ENCODE peak calls at places on chromosomes 11 and 22, in seven cellular contexts. D, U, K, P, Z, N and J are unnamed samples.
A peak's percentile ranks its signal among the peaks of the same experiment; 100 is the strongest.

GRCh38 chr11:17765381-17766359 is 31.1 kb downstream of the KCNC1 start:
- DNase-seq in P (no peak), N (no peak), K (no peak), D (no peak), Z (no peak), U (no peak), J (no peak)

GRCh38 chr11:37704791-37705190 is 1106.8 kb upstream of the RAG2 start:
- DNase-seq in U (no peak), Z (no peak), N (no peak), P (no peak), D (no peak), K (peak; percentile 1), J (no peak)

GRCh38 chr11:96096360-96096759 is 172.5 kb upstream of the MTMR2 start:
- DNase-seq in K (no peak), P (no peak), D (no peak), U (no peak), Z (no peak), N (no peak), J (no peak)

GRCh38 chr11:109249597-109249996 is 172.4 kb upstream of the C11orf87 start:
- DNase-seq in K (no peak), N (no peak), Z (no peak), D (no peak), P (no peak), U (no peak), J (no peak)

GRCh38 chr11:7571640-7572000 is 57.8 kb downstream of the PPFIBP2 start:
- DNase-seq in P (peak; percentile 48), D (peak; percentile 37), U (peak; percentile 76), K (peak; percentile 78), N (peak; percentile 21), Z (no peak), J (no peak)

GRCh38 chr11:86954288-86955110 is 696 bp downstream of the FZD4 start:
- DNase-seq in N (no peak), U (no peak), Z (no peak), P (no peak), D (no peak), K (no peak), J (no peak)

GRCh38 chr11:111283945-111284481 is 14.3 kb upstream of the POU2AF3 start:
- DNase-seq in N (no peak), U (no peak), Z (no peak), K (no peak), P (no peak), D (no peak), J (no peak)

GRCh38 chr22:40028098-40028425 is 33.3 kb downstream of the FAM83F start:
- DNase-seq in D (no peak), Z (no peak), N (no peak), P (no peak), K (no peak), U (no peak), J (no peak)

GRCh38 chr11:76835928-76836612 is 24.6 kb upstream of the ACER3 start:
- DNase-seq in D (no peak), K (peak; percentile 80), Z (no peak), N (no peak), U (no peak), P (no peak), J (no peak)

GRCh38 chr22:38766076-38766777 is 10.4 kb upstream of the SUN2 start:
- DNase-seq in P (no peak), K (peak; percentile 65), Z (no peak), D (peak; percentile 55), N (no peak), U (peak; percentile 74), J (no peak)

GRCh38 chr11:40467771-40468170 is 991.7 kb downstream of the LRRC4C start:
- DNase-seq in N (no peak), U (no peak), P (no peak), K (no peak), Z (no peak), D (no peak), J (no peak)

GRCh38 chr11:64933935-64934693 is 1.6 kb downstream of the GPHA2 start:
- DNase-seq in D (no peak), K (no peak), Z (no peak), P (no peak), N (no peak), U (no peak), J (no peak)

GRCh38 chr22:43449205-43449830 is 37.5 kb downstream of the MPPED1 start:
- DNase-seq in D (no peak), P (no peak), U (no peak), K (no peak), Z (no peak), N (no peak), J (no peak)

GRCh38 chr11:61930936-61931335 is 13.6 kb upstream of the RAB3IL1 start:
- DNase-seq in Z (no peak), K (no peak), U (peak; percentile 63), N (no peak), P (no peak), D (no peak), J (no peak)

GRCh38 chr22:26907366-26907765 is 250.0 kb downstream of the MIAT start:
- DNase-seq in P (no peak), N (no peak), D (no peak), K (no peak), Z (no peak), U (no peak), J (no peak)

GRCh38 chr22:19058713-19059451 is 63.3 kb downstream of the DGCR2 start:
- DNase-seq in U (no peak), P (no peak), K (no peak), N (no peak), Z (no peak), D (no peak), J (no peak)

GRCh38 chr22:25929479-25929878 is 187.5 kb downstream of the MYO18B start:
- DNase-seq in Z (no peak), N (no peak), K (no peak), D (no peak), P (no peak), U (no peak), J (no peak)

GRCh38 chr11:85182437-85183109 is 444.6 kb downstream of the DLG2 start:
- DNase-seq in K (no peak), P (peak; percentile 85), Z (no peak), U (peak; percentile 21), D (peak; percentile 73), N (no peak), J (peak; percentile 66)

GRCh38 chr22:31124811-31125465 is 2.2 kb downstream of the INPP5J start:
- DNase-seq in K (no peak), N (no peak), Z (no peak), U (no peak), D (no peak), P (no peak), J (no peak)

GRCh38 chr11:1262172-1263006 is 39.5 kb downstream of the MUC5B start:
- DNase-seq in K (peak; percentile 96), D (peak; percentile 51), P (peak; percentile 87), Z (peak; percentile 69), U (peak; percentile 82), N (peak; percentile 73), J (peak; percentile 39)

GRCh38 chr11:34146866-34147265 is 41.4 kb downstream of the NAT10 start:
- DNase-seq in P (no peak), U (no peak), Z (no peak), K (no peak), N (no peak), D (no peak), J (no peak)

GRCh38 chr11:15370774-15371173 is 256.1 kb downstream of the INSC start:
- DNase-seq in N (no peak), D (no peak), P (no peak), U (no peak), K (no peak), Z (no peak), J (no peak)

GRCh38 chr11:73372371-73372993 is 3.7 kb upstream of the RELT start:
- DNase-seq in K (no peak), U (peak; percentile 25), D (peak; percentile 30), Z (no peak), P (no peak), N (no peak), J (no peak)

GRCh38 chr22:46002757-46003270 is 25.9 kb upstream of the WNT7B start:
- DNase-seq in P (no peak), D (peak; percentile 10), K (no peak), U (no peak), N (no peak), Z (no peak), J (no peak)

GRCh38 chr22:44869196-44869595 is 116.8 kb downstream of the ARHGAP8 start:
- DNase-seq in K (no peak), D (no peak), P (no peak), U (no peak), Z (no peak), N (no peak), J (no peak)

GRCh38 chr11:133946541-133947297 is 10.0 kb downstream of the IGSF9B start:
- DNase-seq in N (no peak), P (peak; percentile 21), U (no peak), K (no peak), Z (no peak), D (no peak), J (no peak)

GRCh38 chr11:70744396-70745185 is 346.3 kb downstream of the CTTN start:
- DNase-seq in D (no peak), U (no peak), N (no peak), P (no peak), Z (no peak), K (no peak), J (no peak)

GRCh38 chr11:82462588-82462987 is 271.1 kb downstream of the FAM181B start:
- DNase-seq in K (no peak), D (no peak), U (no peak), P (no peak), Z (no peak), N (no peak), J (no peak)

GRCh38 chr11:539971-540481 is 2.7 kb downstream of the LRRC56 start:
- DNase-seq in U (no peak), Z (no peak), P (no peak), N (no peak), K (no peak), D (no peak), J (no peak)